ENCODE peak calls at places on chromosomes 11 and 22, in eight cellular contexts. N is A549, A is thyroid gland, I is RWPE1, P is body of pancreas, B is cardiac fibroblast, Z is mesothelial cell of epicardium, F is B cell. Q is an unnamed sample.

GRCh38 chr11:3056296-3057068 is 741 bp downstream of the CARS1 start:
- DNase-seq in P (peak; percentile 48), A (no peak), B (no peak), N (no peak), Z (no peak), I (no peak), F (no peak), Q (peak; percentile 19)

GRCh38 chr11:96090711-96091110 is 166.8 kb upstream of the MTMR2 start:
- DNase-seq in N (no peak), I (no peak), F (no peak), Z (no peak), B (peak; percentile 76), A (no peak), P (no peak), Q (no peak)

GRCh38 chr11:104830080-104830479 is 68.2 kb downstream of the CASP12 start:
- DNase-seq in P (no peak), I (peak; percentile 31), N (peak; percentile 12), Z (no peak), F (no peak), A (no peak), B (peak; percentile 82), Q (no peak)

GRCh38 chr11:130890039-130890745 is 26.1 kb downstream of the SNX19 start:
- DNase-seq in P (no peak), Z (no peak), B (no peak), A (no peak), F (no peak), I (no peak), N (no peak), Q (no peak)

GRCh38 chr11:78876686-78877085 is 302.0 kb upstream of the NARS2 start:
- DNase-seq in P (no peak), F (no peak), N (no peak), B (no peak), Z (no peak), A (no peak), I (peak; percentile 31), Q (no peak)

GRCh38 chr22:28051787-28052356 is 132.8 kb upstream of the PITPNB start:
- DNase-seq in A (peak; percentile 72), N (peak; percentile 53), I (peak; percentile 33), P (peak; percentile 83), B (peak; percentile 75), F (no peak), Z (peak; percentile 87), Q (peak; percentile 77)

GRCh38 chr11:36452987-36453386 is 57.1 kb downstream of the TRAF6 start:
- DNase-seq in F (no peak), B (no peak), Z (no peak), A (no peak), P (no peak), I (no peak), N (peak; percentile 15), Q (no peak)

GRCh38 chr11:74992852-74993251 is 4.1 kb downstream of the NEU3 start:
- DNase-seq in B (no peak), P (no peak), A (no peak), N (no peak), Z (no peak), F (no peak), I (no peak), Q (no peak)

GRCh38 chr22:24155597-24156145 is 25.6 kb upstream of the SUSD2 start:
- DNase-seq in A (peak; percentile 92), F (peak; percentile 85), N (peak; percentile 58), I (peak; percentile 36), B (peak; percentile 62), Z (peak; percentile 61), P (peak; percentile 86), Q (no peak)

GRCh38 chr11:95912902-95913560 is 10.9 kb downstream of the MTMR2 start:
- DNase-seq in N (no peak), I (no peak), F (no peak), B (peak; percentile 86), A (no peak), P (no peak), Z (no peak), Q (no peak)

GRCh38 chr11:15258433-15259350 is 144.0 kb downstream of the INSC start:
- DNase-seq in B (peak; percentile 32), P (peak; percentile 40), Z (no peak), F (no peak), A (no peak), N (peak; percentile 62), I (peak; percentile 18), Q (peak; percentile 61)
- TF ChIP-seq CTCF in B (no peak), P (no peak), Z (no peak), F (no peak), A (no peak), N (no peak), I (no peak), Q (no peak)

DNA sequence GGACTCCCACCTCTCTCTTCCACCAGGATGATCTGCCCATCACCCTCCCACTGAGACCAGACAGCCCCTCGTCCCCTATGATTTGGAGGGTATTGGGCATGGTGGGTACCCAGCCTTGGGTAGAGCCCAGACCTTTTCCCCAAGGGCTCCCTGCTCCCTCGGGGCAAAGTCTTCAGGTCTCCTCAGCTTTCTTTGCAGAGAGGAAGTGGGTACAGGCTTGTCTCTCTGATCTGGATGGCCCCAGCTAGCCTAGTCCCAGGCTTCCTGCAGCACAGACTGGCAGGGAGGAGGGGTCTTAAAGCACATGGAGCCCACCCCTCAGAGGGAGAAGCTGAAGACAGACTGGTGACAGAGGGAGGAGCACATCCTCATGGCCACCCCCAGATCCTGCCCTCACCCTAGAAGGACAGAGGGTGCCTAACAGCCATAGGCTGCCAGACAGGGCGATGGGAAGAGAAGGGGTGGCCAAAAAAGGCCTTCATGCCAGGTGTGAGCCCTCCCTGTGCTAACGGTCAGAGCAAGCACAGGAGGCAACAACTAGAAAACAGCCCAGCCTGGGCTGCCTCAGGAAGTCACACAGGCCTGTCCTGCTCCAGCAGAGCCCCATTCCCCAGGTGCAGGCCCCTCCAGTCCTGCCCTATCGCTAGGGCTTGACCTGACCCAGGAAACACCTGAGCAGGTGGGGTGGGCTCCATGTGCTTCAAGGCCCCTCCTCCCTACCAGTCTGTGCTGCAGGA is 30.4 kb downstream of the SLC22A12 start:
- DNase-seq in B (no peak), A (no peak), Z (no peak), P (no peak), F (no peak), N (no peak), I (no peak), Q (no peak)
- TF ChIP-seq CTCF in B (no peak), A (no peak), Z (no peak), P (no peak), F (no peak), N (no peak), I (no peak), Q (no peak)

DNA sequence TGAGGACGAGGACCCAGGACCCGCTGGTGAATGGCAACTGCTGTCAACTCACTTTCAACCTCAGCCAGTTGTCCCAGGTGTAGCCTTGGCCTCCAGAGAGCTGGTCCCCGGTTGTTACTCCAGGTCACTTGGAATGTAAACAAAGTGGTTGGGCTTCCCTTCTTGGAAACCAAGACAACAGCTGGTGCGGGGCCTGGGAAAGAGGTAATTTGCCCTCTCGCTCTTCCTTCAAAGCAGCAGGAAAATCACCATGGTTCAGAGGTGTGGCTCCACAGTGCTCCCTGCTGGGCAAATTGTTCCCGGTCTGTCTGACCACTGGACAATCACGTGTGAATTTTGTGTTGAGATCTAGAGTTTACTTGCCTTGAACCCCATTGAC is 15.0 kb downstream of the SLC1A2 start:
- DNase-seq in I (no peak), Z (no peak), N (peak; percentile 54), P (peak; percentile 91), A (peak; percentile 45), F (no peak), B (peak; percentile 56), Q (peak; percentile 66)
- TF ChIP-seq CTCF in I (no peak), Z (no peak), N (peak; percentile 72), P (peak; percentile 65), A (peak; percentile 19), F (peak; percentile 8), B (peak; percentile 71), Q (peak; percentile 46)

DNA sequence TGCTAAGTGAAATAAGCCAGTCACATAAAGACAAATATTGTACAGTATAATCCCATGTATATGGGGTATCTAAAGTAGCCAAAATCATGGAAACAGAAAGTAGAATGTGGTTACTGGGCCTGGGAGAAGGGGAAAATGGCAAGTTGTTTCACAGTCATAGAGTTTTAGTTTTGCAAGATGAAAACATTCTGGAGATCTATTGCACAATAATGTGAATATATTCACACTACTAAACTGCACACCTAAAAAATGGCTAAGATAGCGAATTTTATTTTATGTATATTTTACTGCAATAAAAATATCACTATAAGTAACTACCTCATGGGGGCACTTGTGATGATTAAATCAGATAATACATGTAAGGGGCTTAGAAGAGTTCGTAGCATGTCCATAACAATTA is 72.0 kb upstream of the ARHGAP32 start:
- DNase-seq in F (no peak), Z (no peak), N (no peak), A (no peak), B (no peak), I (no peak), P (no peak), Q (no peak)
- TF ChIP-seq CTCF in F (no peak), Z (no peak), N (no peak), A (no peak), B (no peak), I (no peak), P (no peak), Q (no peak)

Q was measured in Caco-2.